ENCODE peak calls at places on chromosomes 12 and 14, in eight cellular contexts. X, K, M, N, I, E, O and C are unnamed samples.

GRCh38 chr12:42733911-42734310 is 144.4 kb upstream of the PRICKLE1 start:
- DNase-seq in X (no peak), K (no peak), M (no peak), N (no peak), I (no peak), E (no peak), O (no peak), C (no peak)

GRCh38 chr14:90536092-90536491 is 139.3 kb downstream of the CALM1 start:
- DNase-seq in X (no peak), K (no peak), M (no peak), N (no peak), I (no peak), E (no peak), O (no peak), C (no peak)

GRCh38 chr12:124524231-124524925 is 43.0 kb downstream of the NCOR2 start:
- DNase-seq in X (no peak), K (no peak), M (peak; percentile 60), N (peak; percentile 69), I (no peak), E (no peak), O (peak; percentile 74), C (peak; percentile 73)

GRCh38 chr12:98253207-98253606 is 262.2 kb upstream of the TMPO start:
- DNase-seq in X (no peak), K (no peak), M (no peak), N (no peak), I (no peak), E (no peak), O (no peak), C (no peak)

GRCh38 chr12:94049718-94050117 is 98.7 kb upstream of the PLXNC1 start:
- DNase-seq in X (no peak), K (no peak), M (no peak), N (no peak), I (no peak), E (no peak), O (no peak), C (no peak)

GRCh38 chr12:24232531-24232930 is 283.1 kb upstream of the SOX5 start:
- DNase-seq in X (no peak), K (no peak), M (no peak), N (no peak), I (no peak), E (no peak), O (no peak), C (no peak)

GRCh38 chr12:132329036-132329738 is at the start of gene GALNT9:
- DNase-seq in X (peak; percentile 30), K (peak; percentile 90), M (no peak), N (no peak), I (no peak), E (no peak), O (no peak), C (no peak)

GRCh38 chr12:121812921-121813896 is 9.4 kb downstream of the SETD1B start:
- DNase-seq in X (no peak), K (no peak), M (no peak), N (no peak), I (no peak), E (no peak), O (no peak), C (no peak)

GRCh38 chr14:100755649-100756048 is 29.0 kb downstream of the DLK1 start:
- DNase-seq in X (no peak), K (no peak), M (no peak), N (peak; percentile 54), I (no peak), E (no peak), O (no peak), C (no peak)

GRCh38 chr14:92493024-92493423 is 20.6 kb upstream of the RIN3 start:
- DNase-seq in X (no peak), K (no peak), M (no peak), N (no peak), I (peak; percentile 9), E (no peak), O (no peak), C (no peak)

GRCh38 chr12:112183591-112184021 is 58.2 kb downstream of the TRAFD1 start:
- DNase-seq in X (no peak), K (no peak), M (no peak), N (no peak), I (no peak), E (no peak), O (no peak), C (no peak)

GRCh38 chr12:30515351-30515750 is 180.3 kb downstream of the IPO8 start:
- DNase-seq in X (no peak), K (no peak), M (no peak), N (no peak), I (no peak), E (no peak), O (no peak), C (no peak)

GRCh38 chr12:91948504-91948903 is 197.1 kb downstream of the BTG1 start:
- DNase-seq in X (no peak), K (no peak), M (no peak), N (no peak), I (no peak), E (no peak), O (no peak), C (no peak)

GRCh38 chr14:101839236-101839635 is 77.7 kb downstream of the PPP2R5C start:
- DNase-seq in X (no peak), K (no peak), M (no peak), N (no peak), I (no peak), E (no peak), O (no peak), C (no peak)

GRCh38 chr12:1655225-1655788 is 26.3 kb downstream of the WNT5B start:
- DNase-seq in X (no peak), K (no peak), M (no peak), N (no peak), I (peak; percentile 52), E (no peak), O (no peak), C (no peak)

GRCh38 chr14:91873476-91874265 is 6.3 kb upstream of the TC2N start:
- DNase-seq in X (no peak), K (no peak), M (no peak), N (no peak), I (peak; percentile 42), E (no peak), O (no peak), C (no peak)

GRCh38 chr14:50044040-50044651 is 72.2 kb downstream of the VCPKMT start:
- DNase-seq in X (no peak), K (no peak), M (no peak), N (no peak), I (no peak), E (no peak), O (no peak), C (no peak)

GRCh38 chr14:99181246-99181645 is 90.8 kb downstream of the BCL11B start:
- DNase-seq in X (no peak), K (no peak), M (no peak), N (no peak), I (no peak), E (no peak), O (no peak), C (no peak)

GRCh38 chr14:63717704-63718103 is 10.2 kb downstream of the SGPP1 start:
- DNase-seq in X (no peak), K (no peak), M (no peak), N (no peak), I (no peak), E (no peak), O (no peak), C (no peak)

GRCh38 chr12:54870617-54871016 is 16.3 kb downstream of the MUCL1 start:
- DNase-seq in X (no peak), K (no peak), M (no peak), N (peak; percentile 13), I (no peak), E (no peak), O (no peak), C (no peak)

DNA sequence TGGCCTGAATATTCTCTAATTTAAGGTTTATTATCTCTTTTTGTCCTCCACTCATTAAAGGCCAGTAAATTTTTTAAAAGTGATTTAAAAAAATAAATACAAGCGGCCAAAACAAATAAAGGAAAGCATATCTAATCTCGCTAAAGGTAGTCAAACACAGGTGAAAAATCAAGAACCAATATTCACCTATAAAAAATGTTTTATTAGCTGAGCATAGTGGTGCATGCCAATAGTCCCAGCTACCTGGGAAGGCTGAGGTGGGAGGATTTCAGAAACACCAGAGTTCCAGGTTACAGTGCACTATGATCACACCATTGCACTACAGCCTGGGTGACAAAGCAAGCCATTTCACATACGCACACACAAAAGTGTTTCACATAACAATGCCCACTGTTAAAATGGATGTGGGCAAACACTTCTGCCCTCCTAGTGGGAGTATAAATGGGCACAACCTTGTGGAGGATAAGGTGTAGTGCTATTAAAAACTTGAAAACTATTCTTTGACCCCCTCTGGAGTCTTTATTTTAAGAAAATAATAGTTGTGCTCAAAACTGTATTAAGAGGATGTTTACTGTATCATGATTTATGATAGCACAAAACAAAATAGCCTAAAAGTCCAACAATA is 32.7 kb upstream of the NAP1L1 start:
- DNase-seq in X (no peak), K (no peak), M (no peak), N (no peak), I (no peak), E (no peak), O (no peak), C (no peak)
- TF ChIP-seq CTCF in X (no peak), K (no peak), M (no peak), N (no peak), I (no peak), E (no peak), O (no peak), C (no peak)

GRCh38 chr12:22978962-22979361 is 354.0 kb downstream of the ETNK1 start:
- DNase-seq in X (no peak), K (no peak), M (no peak), N (peak; percentile 93), I (no peak), E (peak; percentile 63), O (peak; percentile 87), C (peak; percentile 79)

GRCh38 chr12:22979854-22980253 is 354.9 kb downstream of the ETNK1 start:
- DNase-seq in X (no peak), K (no peak), M (no peak), N (no peak), I (no peak), E (no peak), O (no peak), C (no peak)

GRCh38 chr12:22986997-22987396 is 362.0 kb downstream of the ETNK1 start:
- DNase-seq in X (no peak), K (no peak), M (no peak), N (no peak), I (no peak), E (no peak), O (no peak), C (no peak)

GRCh38 chr12:22982635-22983034 is 357.7 kb downstream of the ETNK1 start:
- DNase-seq in X (no peak), K (no peak), M (no peak), N (no peak), I (no peak), E (no peak), O (no peak), C (no peak)

GRCh38 chr12:22981711-22982110 is 356.7 kb downstream of the ETNK1 start:
- DNase-seq in X (no peak), K (no peak), M (no peak), N (no peak), I (no peak), E (no peak), O (no peak), C (no peak)
- TF ChIP-seq CTCF in X (no peak), K (no peak), M (no peak), N (no peak), I (no peak), E (peak; percentile 29), O (peak; percentile 59), C (peak; percentile 23)

GRCh38 chr12:108689314-108690190 is 41.8 kb downstream of the CORO1C start:
- DNase-seq in X (peak; percentile 37), K (no peak), M (no peak), N (no peak), I (no peak), E (no peak), O (no peak), C (no peak)
- TF ChIP-seq CTCF in X (no peak), K (no peak), M (no peak), N (no peak), I (no peak), E (peak; percentile 31), O (peak; percentile 38), C (peak; percentile 25)

GRCh38 chr12:50634379-50634778 is 129.5 kb upstream of the ATF1 start:
- DNase-seq in X (no peak), K (no peak), M (no peak), N (no peak), I (no peak), E (no peak), O (no peak), C (no peak)
- TF ChIP-seq CTCF in X (no peak), K (no peak), M (no peak), N (no peak), I (no peak), E (no peak), O (no peak), C (no peak)